ENCODE peak calls at places on chromosomes 4 and X, in six cellular contexts. A, E, Q, C, L and P are unnamed samples.

GRCh38 chr4:145178740-145179139 is 1.6 kb downstream of the OTUD4 start:
- DNase-seq in A (peak), E (no peak), Q (no peak), C (no peak), L (no peak), P (no peak)

GRCh38 chr4:89640620-89641366 is 196.2 kb downstream of the SNCA start:
- DNase-seq in A (no peak), E (peak), Q (peak), C (peak), L (no peak), P (no peak)

GRCh38 chrX:148466292-148466691 is 34.1 kb upstream of the AFF2 start:
- DNase-seq in A (no peak), E (no peak), Q (no peak), C (no peak), L (no peak), P (no peak)

GRCh38 chr4:126563389-126563788 is 1069.4 kb upstream of the INTU start:
- DNase-seq in A (no peak), E (no peak), Q (no peak), C (no peak), L (no peak), P (no peak)

GRCh38 chr4:145937990-145938611 is 522 bp downstream of the ZNF827 start:
- DNase-seq in A (peak), E (no peak), Q (peak), C (peak), L (no peak), P (no peak)

GRCh38 chrX:119235872-119236598 is at the start of gene PGRMC1:
- DNase-seq in A (peak), E (peak), Q (peak), C (peak), L (peak), P (peak)

GRCh38 chr4:185796176-185796575 is 15.8 kb downstream of the SORBS2 start:
- DNase-seq in A (no peak), E (no peak), Q (no peak), C (no peak), L (no peak), P (no peak)

GRCh38 chr4:3045500-3045850 is 28.9 kb downstream of the HTT-AS start:
- DNase-seq in A (no peak), E (peak), Q (peak), C (no peak), L (peak), P (peak)

GRCh38 chrX:47608130-47608810 is 11.4 kb downstream of the SYN1 start:
- DNase-seq in A (no peak), E (no peak), Q (no peak), C (peak), L (no peak), P (no peak)

GRCh38 chr4:168619266-168619631 is 122.4 kb downstream of the PALLD start:
- DNase-seq in A (no peak), E (no peak), Q (no peak), C (no peak), L (no peak), P (no peak)

GRCh38 chr4:114383055-114383454 is 215.6 kb upstream of the UGT8 start:
- DNase-seq in A (no peak), E (no peak), Q (no peak), C (no peak), L (no peak), P (peak)

GRCh38 chrX:140661657-140662056 is 47.9 kb upstream of the LINC00632 start:
- DNase-seq in A (no peak), E (no peak), Q (peak), C (no peak), L (no peak), P (no peak)

DNA sequence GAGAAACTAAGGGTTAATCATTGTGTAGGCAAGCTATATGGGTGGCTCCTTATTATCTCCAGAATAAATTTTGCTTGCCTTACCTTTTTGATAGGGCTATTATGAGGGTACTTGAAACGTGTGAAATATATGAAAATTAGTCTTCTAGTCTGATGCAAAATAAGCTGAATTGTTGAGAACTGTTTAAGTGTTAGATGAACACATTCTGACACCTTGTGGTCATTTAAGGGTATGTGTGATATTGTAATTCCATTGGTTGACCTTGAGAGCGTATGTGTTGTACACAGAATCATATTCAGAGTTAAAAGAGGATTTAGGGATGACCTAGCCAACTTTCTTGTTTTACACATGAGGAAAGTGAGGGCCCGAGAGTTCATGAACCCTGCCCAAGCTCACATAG is 44.6 kb upstream of the LINC00632 start:
- DNase-seq in A (peak), E (no peak), Q (peak), C (no peak), L (no peak), P (no peak)
- TF ChIP-seq CTCF in A (peak), E (peak), Q (peak), C (peak), L (no peak), P (peak)

GRCh38 chr4:182916483-182917181 is 554 bp downstream of the DCTD start:
- DNase-seq in A (peak), E (peak), Q (peak), C (peak), L (peak), P (peak)

GRCh38 chr4:182918791-182919302 is 1.7 kb upstream of the DCTD start:
- DNase-seq in A (peak), E (no peak), Q (peak), C (no peak), L (no peak), P (no peak)

GRCh38 chr4:182914357-182914756 is 2.8 kb downstream of the DCTD start:
- DNase-seq in A (no peak), E (no peak), Q (no peak), C (no peak), L (no peak), P (no peak)

GRCh38 chr4:182918044-182918607 is 940 bp upstream of the DCTD start:
- DNase-seq in A (no peak), E (no peak), Q (no peak), C (no peak), L (no peak), P (no peak)

DNA sequence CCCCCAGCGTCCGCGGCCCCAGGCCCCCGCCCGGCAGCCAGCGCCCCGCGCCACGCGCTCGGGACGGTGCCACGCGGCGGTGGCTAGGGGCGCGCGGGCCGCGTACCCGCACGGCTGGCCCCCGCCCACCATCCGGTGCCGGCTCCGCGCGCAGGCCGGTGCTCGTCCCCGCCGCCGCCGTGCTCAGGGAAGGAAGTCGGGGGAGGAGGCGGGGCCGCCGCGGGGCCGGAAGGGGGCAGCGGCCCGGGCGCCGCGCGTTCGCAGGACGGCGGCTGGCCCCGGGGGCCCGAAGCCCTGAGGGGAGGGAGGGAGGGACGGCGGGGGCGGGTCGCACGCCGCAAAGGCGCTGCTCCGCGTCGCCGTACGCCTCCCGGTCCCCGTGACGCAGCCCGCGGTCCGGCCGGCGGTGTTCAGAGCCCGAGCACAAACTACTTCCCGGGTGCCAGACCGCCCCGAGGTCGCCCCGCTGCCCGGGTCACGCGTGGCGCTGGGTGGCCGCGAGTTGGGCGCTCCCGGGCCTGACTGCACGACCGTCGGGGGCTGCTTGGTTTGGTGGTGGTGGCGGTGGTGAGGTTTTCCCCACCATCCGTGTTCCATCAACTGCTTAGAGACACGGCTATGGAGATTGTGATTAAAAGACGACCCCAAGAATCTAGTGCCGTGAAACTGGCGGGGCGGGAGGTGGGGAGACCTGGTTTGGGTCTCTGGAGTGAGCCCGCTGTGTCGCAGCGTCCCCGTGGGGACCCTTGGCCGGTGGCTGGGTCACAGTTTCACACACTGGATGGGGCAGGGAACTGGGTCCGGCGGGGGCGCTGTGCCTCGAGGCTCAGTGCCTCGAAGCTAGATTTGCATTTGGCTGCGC is at the start of gene DCTD:
- DNase-seq in A (peak), E (peak), Q (peak), C (peak), L (peak), P (peak)
- TF ChIP-seq CTCF in A (peak), E (peak), Q (peak), C (no peak), L (peak), P (peak)

GRCh38 chr4:71187399-71188196 is 151.2 kb upstream of the SLC4A4 start:
- DNase-seq in A (no peak), E (peak), Q (no peak), C (peak), L (peak), P (peak)
- TF ChIP-seq CTCF in A (no peak), E (no peak), Q (no peak), C (no peak), L (no peak), P (no peak)

DNA sequence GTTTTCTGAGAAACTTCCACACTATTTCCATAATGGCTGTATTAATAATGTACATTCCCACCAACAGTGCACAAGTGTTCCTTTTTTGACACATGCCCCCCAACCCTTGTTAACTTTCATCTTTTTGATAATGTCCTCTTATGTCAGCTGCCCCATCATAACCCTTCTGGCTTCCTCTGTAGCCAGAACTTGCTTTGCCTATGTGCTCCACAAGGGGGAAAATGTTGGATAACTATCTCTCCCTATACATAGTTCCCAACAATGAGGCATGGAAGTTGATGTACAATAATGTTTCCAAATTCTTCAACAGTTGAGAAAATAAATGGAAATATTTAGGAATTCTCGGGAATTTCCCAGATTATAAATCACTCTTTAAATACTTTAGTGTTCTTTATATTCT is 142.9 kb downstream of the ASB9 start:
- DNase-seq in A (no peak), E (no peak), Q (no peak), C (no peak), L (no peak), P (no peak)
- TF ChIP-seq CTCF in A (no peak), E (no peak), Q (peak), C (no peak), L (no peak), P (peak)

DNA sequence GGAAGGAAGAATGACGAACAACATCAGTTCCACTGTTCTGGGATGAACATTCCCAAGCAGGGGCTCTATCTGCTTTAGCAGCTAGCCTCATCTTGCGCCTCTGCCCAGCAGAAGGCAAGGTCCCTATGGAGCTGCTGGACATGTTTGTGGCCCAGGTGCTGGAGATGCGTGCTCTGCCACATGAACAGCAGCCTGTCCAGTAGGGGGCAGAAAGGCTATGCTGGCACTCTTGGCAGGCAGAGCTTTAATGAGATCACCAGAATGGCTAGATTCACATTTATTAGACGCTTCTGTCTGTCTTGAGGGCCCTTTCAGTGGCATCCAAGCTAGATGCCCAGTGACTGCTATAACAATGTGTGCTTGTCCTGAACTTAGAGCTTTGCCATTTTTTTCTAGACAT is 1826.0 kb downstream of the STIM2 start:
- DNase-seq in A (peak), E (no peak), Q (peak), C (peak), L (no peak), P (peak)
- TF ChIP-seq CTCF in A (peak), E (peak), Q (peak), C (peak), L (no peak), P (peak)

GRCh38 chr4:39026096-39026495 is 6.1 kb downstream of the TMEM156 start:
- DNase-seq in A (no peak), E (no peak), Q (no peak), C (no peak), L (no peak), P (no peak)
- TF ChIP-seq CTCF in A (no peak), E (no peak), Q (no peak), C (no peak), L (no peak), P (no peak)

GRCh38 chr4:98937977-98938376 is 9.0 kb upstream of the EIF4E start:
- DNase-seq in A (no peak), E (no peak), Q (no peak), C (no peak), L (no peak), P (no peak)

GRCh38 chr4:98939446-98939845 is 10.5 kb upstream of the EIF4E start:
- DNase-seq in A (no peak), E (no peak), Q (no peak), C (no peak), L (no peak), P (no peak)

GRCh38 chr4:98935633-98936032 is 6.7 kb upstream of the EIF4E start:
- DNase-seq in A (no peak), E (no peak), Q (no peak), C (no peak), L (no peak), P (no peak)

GRCh38 chr4:98938386-98938785 is 9.5 kb upstream of the EIF4E start:
- DNase-seq in A (no peak), E (no peak), Q (peak), C (no peak), L (no peak), P (peak)

DNA sequence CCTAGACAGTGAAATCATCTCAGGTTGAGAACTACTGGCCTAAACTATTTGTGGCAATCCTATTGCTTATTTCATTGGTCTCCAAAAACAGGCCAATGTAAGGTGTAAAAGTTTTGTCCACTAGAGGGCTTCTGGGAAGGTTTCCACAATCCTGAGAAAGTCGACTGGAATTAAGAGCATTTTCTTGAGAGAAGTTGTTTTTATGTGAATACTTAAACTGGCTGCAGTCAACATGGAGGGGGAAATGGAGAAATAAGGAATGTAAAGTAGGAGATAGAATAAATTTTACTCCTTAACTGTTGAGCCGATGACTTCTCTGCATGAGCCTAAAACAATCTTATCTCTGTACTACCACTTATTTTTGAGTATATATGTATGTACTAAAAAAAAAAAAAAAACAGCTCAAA is 11.0 kb upstream of the EIF4E start:
- DNase-seq in A (peak), E (no peak), Q (peak), C (no peak), L (no peak), P (peak)
- TF ChIP-seq CTCF in A (peak), E (peak), Q (peak), C (peak), L (peak), P (peak)